ENCODE peak calls at places on chromosome 16, in ten cellular contexts. S, E, B, Y, Z, W, R, P, G and J are unnamed samples.

GRCh38 chr16:53744449-53744848 is 40.5 kb downstream of the FTO start:
- DNase-seq in G (no peak), Y (peak; percentile 70), P (peak; percentile 54), B (peak; percentile 31), S (no peak), R (no peak), Z (peak; percentile 17), E (no peak), W (no peak), J (no peak)

GRCh38 chr16:12255919-12256665 is 279.6 kb downstream of the SNX29 start:
- DNase-seq in B (no peak), E (peak; percentile 84), R (no peak), G (no peak), Y (no peak), Z (no peak), P (no peak), W (no peak), S (no peak), J (no peak)

GRCh38 chr16:53091508-53092211 is 36.9 kb downstream of the CHD9 start:
- DNase-seq in G (peak; percentile 20), S (no peak), P (no peak), E (peak; percentile 52), R (peak; percentile 93), Y (no peak), W (peak; percentile 76), B (peak; percentile 81), Z (no peak), J (peak; percentile 62)

GRCh38 chr16:10876799-10877341 is at the start of gene CIITA:
- DNase-seq in R (no peak), B (peak; percentile 41), W (peak; percentile 8), E (no peak), S (no peak), G (no peak), Z (peak; percentile 57), P (peak; percentile 80), Y (peak; percentile 86), J (peak; percentile 96)

GRCh38 chr16:79372504-79373184 is 227.9 kb downstream of the MAF start:
- DNase-seq in P (peak; percentile 97), W (no peak), R (no peak), B (no peak), G (no peak), E (no peak), Y (no peak), Z (no peak), S (no peak), J (no peak)

GRCh38 chr16:49742428-49743205 is 113.3 kb downstream of the ZNF423 start:
- DNase-seq in R (no peak), Y (no peak), W (no peak), P (no peak), E (no peak), Z (no peak), B (no peak), G (no peak), S (no peak), J (no peak)

GRCh38 chr16:49576173-49576494 is 202.5 kb downstream of the C16orf78 start:
- DNase-seq in Z (no peak), S (no peak), E (no peak), P (no peak), W (no peak), G (no peak), B (no peak), R (no peak), Y (no peak), J (no peak)

GRCh38 chr16:51049276-51049675 is 101.8 kb downstream of the SALL1 start:
- DNase-seq in Z (no peak), G (no peak), P (no peak), Y (no peak), S (no peak), E (no peak), W (no peak), B (no peak), R (no peak), J (no peak)

GRCh38 chr16:86318119-86318518 is 192.2 kb upstream of the FOXF1 start:
- DNase-seq in Y (no peak), P (no peak), R (no peak), S (no peak), W (no peak), B (no peak), E (no peak), G (no peak), Z (no peak), J (no peak)

GRCh38 chr16:88669986-88670385 is 7.1 kb upstream of the MVD start:
- DNase-seq in R (no peak), E (no peak), S (no peak), B (no peak), G (no peak), Z (no peak), P (no peak), W (no peak), Y (no peak), J (no peak)

GRCh38 chr16:14280541-14280940 is 209.4 kb downstream of the MRTFB start:
- DNase-seq in R (no peak), W (no peak), S (no peak), E (no peak), B (no peak), G (no peak), Y (no peak), Z (no peak), P (no peak), J (no peak)

GRCh38 chr16:77223184-77223583 is 24.0 kb downstream of the SYCE1L start:
- DNase-seq in Y (peak; percentile 79), W (no peak), Z (no peak), R (no peak), B (peak; percentile 77), S (no peak), E (peak; percentile 7), G (no peak), P (no peak), J (no peak)

GRCh38 chr16:69482410-69482951 is 58.1 kb downstream of the CYB5B start:
- DNase-seq in P (no peak), G (peak; percentile 10), Y (no peak), S (no peak), E (no peak), B (no peak), Z (no peak), R (peak; percentile 82), W (no peak), J (no peak)

GRCh38 chr16:1960665-1961630 is 1.6 kb downstream of the NDUFB10 start:
- DNase-seq in P (peak; percentile 64), S (no peak), R (peak; percentile 52), W (no peak), B (peak; percentile 66), G (peak; percentile 51), Y (peak; percentile 73), E (no peak), Z (no peak), J (no peak)

GRCh38 chr16:85995591-85996461 is 96.9 kb downstream of the IRF8 start:
- DNase-seq in Y (no peak), W (no peak), R (no peak), G (no peak), P (no peak), E (no peak), B (no peak), Z (no peak), S (no peak), J (no peak)

GRCh38 chr16:72124761-72125634 is 31.4 kb downstream of the DHX38 start:
- DNase-seq in R (peak; percentile 6), G (peak; percentile 38), S (no peak), Y (peak; percentile 86), Z (peak; percentile 73), P (peak; percentile 48), E (peak; percentile 14), W (peak; percentile 44), B (peak; percentile 89), J (peak; percentile 54)

GRCh38 chr16:25258856-25259179 is 1.2 kb upstream of the ZKSCAN2 start:
- DNase-seq in W (no peak), S (no peak), B (no peak), Y (no peak), G (no peak), Z (no peak), R (no peak), P (no peak), E (no peak), J (no peak)

GRCh38 chr16:21268236-21268635 is 9.9 kb downstream of the CRYM start:
- DNase-seq in R (no peak), Z (no peak), G (no peak), S (no peak), B (no peak), P (no peak), Y (no peak), W (no peak), E (no peak), J (no peak)

GRCh38 chr16:27275394-27275793 is 6.8 kb upstream of the NSMCE1 start:
- DNase-seq in Z (no peak), Y (no peak), B (no peak), R (no peak), S (no peak), W (no peak), E (no peak), P (no peak), G (no peak), J (no peak)

GRCh38 chr16:64152010-64152767 is 969.7 kb downstream of the CDH11 start:
- DNase-seq in Y (no peak), W (no peak), S (no peak), B (no peak), G (no peak), Z (no peak), P (no peak), E (no peak), R (peak; percentile 79), J (no peak)

GRCh38 chr16:1989826-1990335 is at the start of gene SYNGR3:
- DNase-seq in P (no peak), E (no peak), W (no peak), G (no peak), R (no peak), Z (no peak), S (no peak), B (no peak), Y (peak; percentile 78), J (no peak)

GRCh38 chr16:2842340-2843000 is 12.4 kb downstream of the ZG16B start:
- DNase-seq in Y (peak; percentile 89), Z (peak; percentile 62), P (no peak), G (no peak), B (peak; percentile 80), S (peak; percentile 29), R (no peak), E (no peak), W (no peak), J (peak; percentile 33)

GRCh38 chr16:14011006-14011405 is 60.1 kb upstream of the MRTFB start:
- DNase-seq in Y (no peak), E (no peak), P (no peak), R (no peak), G (no peak), Z (no peak), B (no peak), S (no peak), W (no peak), J (no peak)

GRCh38 chr16:56417138-56417537 is 8.2 kb downstream of the AMFR start:
- DNase-seq in E (no peak), S (no peak), W (no peak), Z (no peak), G (no peak), R (no peak), Y (no peak), P (no peak), B (no peak), J (no peak)

GRCh38 chr16:17375388-17376304 is 95.1 kb downstream of the XYLT1 start:
- DNase-seq in Y (peak; percentile 52), E (no peak), S (no peak), Z (no peak), P (no peak), W (no peak), B (no peak), G (peak; percentile 23), R (no peak), J (no peak)

GRCh38 chr16:72371307-72372081 is 199.5 kb upstream of the PMFBP1 start:
- DNase-seq in G (no peak), Y (no peak), S (no peak), B (peak; percentile 75), R (no peak), W (no peak), Z (no peak), P (peak; percentile 85), E (peak; percentile 1), J (no peak)

GRCh38 chr16:55078699-55079415 is 148.2 kb downstream of the IRX5 start:
- DNase-seq in P (no peak), B (no peak), Y (no peak), R (no peak), Z (no peak), G (no peak), S (no peak), E (no peak), W (no peak), J (no peak)

GRCh38 chr16:27633721-27634120 is 83.8 kb downstream of the KATNIP start:
- DNase-seq in S (no peak), P (no peak), W (no peak), R (no peak), Y (no peak), G (no peak), B (no peak), E (no peak), Z (no peak), J (no peak)